ENCODE peak calls at places on chromosomes 3 and 15, in four cellular contexts. F is activated CD4-positive, alpha-beta T cell treated with anti-CD3 and anti-CD28 coated beads for 36 hours; E is small intestine; Z is GM04503. P is an unnamed sample.

GRCh38 chr3:124078978-124079911 is 87.3 kb upstream of the ROPN1 start:
- DNase-seq in E (peak), Z (no peak), F (peak), P (peak)

GRCh38 chr3:61928776-61929175 is 367.4 kb downstream of the PTPRG start:
- DNase-seq in F (no peak), E (no peak), Z (no peak), P (no peak)

GRCh38 chr3:111701292-111701906 is 106.3 kb upstream of the ZBED2 start:
- DNase-seq in Z (no peak), F (no peak), E (no peak), P (no peak)

GRCh38 chr3:172607305-172608121 is 84.3 kb upstream of the TNFSF10 start:
- DNase-seq in E (no peak), Z (no peak), F (no peak), P (no peak)

GRCh38 chr15:59119625-59120024 is 14.7 kb downstream of the CCNB2 start:
- DNase-seq in F (no peak), E (no peak), Z (no peak), P (no peak)

GRCh38 chr3:175312766-175313165 is 453.6 kb downstream of the NAALADL2 start:
- DNase-seq in E (no peak), F (no peak), Z (no peak), P (no peak)

GRCh38 chr3:72756900-72757299 is 91.3 kb downstream of the SHQ1 start:
- DNase-seq in Z (no peak), F (peak), E (peak), P (peak)

GRCh38 chr3:134009345-134010000 is 20.3 kb downstream of the SLCO2A1 start:
- DNase-seq in E (no peak), F (no peak), Z (peak), P (no peak)

GRCh38 chr3:187878776-187879524 is 133.7 kb upstream of the BCL6 start:
- DNase-seq in Z (no peak), E (no peak), F (no peak), P (no peak)

GRCh38 chr15:68781766-68782588 is 38.7 kb downstream of the ANP32A start:
- DNase-seq in Z (no peak), E (no peak), F (peak), P (peak)

GRCh38 chr15:35173444-35174118 is 88.5 kb upstream of the NANOGP8 start:
- DNase-seq in E (no peak), Z (no peak), F (no peak), P (no peak)

GRCh38 chr3:176693416-176693815 is 503.9 kb downstream of the TBL1XR1 start:
- DNase-seq in F (no peak), Z (no peak), E (no peak), P (no peak)

GRCh38 chr15:40295870-40296560 is 11.7 kb downstream of the PLCB2 start:
- DNase-seq in E (no peak), Z (no peak), F (no peak), P (no peak)